ENCODE peak calls at places on chromosomes 3 and 15, in seven cellular contexts. L is neural progenitor cell, S is HCT116, G is fibroblast of lung, N is K562, U is GM23248, P is GM12878. X is an unnamed sample.

GRCh38 chr3:14461748-14462324 is 59.4 kb downstream of the SLC6A6 start:
- DNase-seq in L (peak), S (peak), G (peak), N (peak), U (peak), P (no peak), X (no peak)

GRCh38 chr15:66707310-66708160 is 5.5 kb downstream of the SMAD6 start:
- DNase-seq in L (peak), S (no peak), G (peak), N (no peak), U (peak), P (no peak), X (no peak)

GRCh38 chr3:133256787-133257483 is 142.9 kb upstream of the BFSP2 start:
- DNase-seq in L (no peak), S (no peak), G (no peak), N (no peak), U (peak), P (peak), X (no peak)

GRCh38 chr3:11563749-11564148 is 80.0 kb downstream of the VGLL4 start:
- DNase-seq in L (no peak), S (no peak), G (no peak), N (no peak), U (no peak), P (no peak), X (no peak)

GRCh38 chr3:44427683-44428082 is 49.8 kb downstream of the ZNF445 start:
- DNase-seq in L (peak), S (no peak), G (no peak), N (no peak), U (no peak), P (no peak), X (no peak)

GRCh38 chr15:72902245-72902928 is 118.8 kb upstream of the ADPGK start:
- DNase-seq in L (no peak), S (no peak), G (peak), N (no peak), U (peak), P (no peak), X (no peak)

GRCh38 chr3:59313365-59313764 is 263.5 kb upstream of the CFAP20DC start:
- DNase-seq in L (peak), S (peak), G (peak), N (peak), U (peak), P (no peak), X (no peak)

GRCh38 chr15:82810863-82811421 is 1.5 kb downstream of the WHAMM start:
- DNase-seq in L (no peak), S (no peak), G (no peak), N (peak), U (peak), P (peak), X (no peak)

GRCh38 chr15:43376017-43376705 is 5.3 kb downstream of the TUBGCP4 start:
- DNase-seq in L (peak), S (peak), G (peak), N (peak), U (peak), P (peak), X (no peak)

GRCh38 chr3:117439812-117440211 is 730.2 kb downstream of the TUSC7 start:
- DNase-seq in L (peak), S (no peak), G (peak), N (no peak), U (peak), P (no peak), X (no peak)

GRCh38 chr3:119500265-119500664 is 1.9 kb downstream of the TIMMDC1 start:
- DNase-seq in L (no peak), S (no peak), G (no peak), N (no peak), U (no peak), P (no peak), X (no peak)
- TF ChIP-seq EZH2 in L (no peak), S (no peak), G (no peak), N (no peak), U (no peak), P (no peak), X (no peak)

GRCh38 chr3:113136071-113136470 is 75.3 kb upstream of the BOC start:
- DNase-seq in L (peak), S (peak), G (peak), N (peak), U (peak), P (no peak), X (no peak)
- H2AFZ ChIP-seq in L (no peak), S (peak), G (no peak), N (no peak), U (no peak), P (no peak), X (peak)

GRCh38 chr3:121592856-121593702 is at the start of gene FBXO40:
- DNase-seq in L (peak), S (no peak), G (peak), N (peak), U (no peak), P (no peak), X (no peak)
- TF ChIP-seq EZH2 in L (no peak), S (no peak), G (no peak), N (no peak), U (no peak), P (no peak), X (no peak)

GRCh38 chr3:244041-244440 is 47.5 kb downstream of the CHL1 start:
- DNase-seq in L (no peak), S (no peak), G (peak), N (no peak), U (no peak), P (no peak), X (no peak)
- H2AFZ ChIP-seq in L (no peak), S (no peak), G (no peak), N (no peak), U (no peak), P (no peak), X (no peak)

DNA sequence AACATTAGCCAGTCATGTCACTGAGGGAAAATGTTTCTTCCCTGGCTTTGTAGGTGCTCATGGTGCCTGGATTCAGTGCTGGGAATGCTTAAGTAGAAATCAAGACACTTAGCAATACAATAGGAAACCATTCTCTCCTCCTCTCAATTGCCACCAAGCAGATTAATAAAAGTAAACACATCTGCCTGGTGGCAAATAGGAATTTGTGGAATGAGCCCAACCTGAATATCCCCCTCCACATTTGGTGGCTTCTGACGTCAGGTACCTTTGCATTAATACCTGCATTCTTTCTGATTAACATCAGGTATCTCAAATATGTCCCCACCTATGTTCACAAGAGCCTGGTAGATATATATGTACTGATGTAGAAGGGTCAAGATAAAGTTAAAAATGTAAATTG is 42.7 kb downstream of the PPP2R3A start:
- DNase-seq in L (no peak), S (no peak), G (no peak), N (no peak), U (no peak), P (no peak), X (no peak)
- TF ChIP-seq EZH2 in L (no peak), S (no peak), G (no peak), N (no peak), U (no peak), P (no peak), X (no peak)

DNA sequence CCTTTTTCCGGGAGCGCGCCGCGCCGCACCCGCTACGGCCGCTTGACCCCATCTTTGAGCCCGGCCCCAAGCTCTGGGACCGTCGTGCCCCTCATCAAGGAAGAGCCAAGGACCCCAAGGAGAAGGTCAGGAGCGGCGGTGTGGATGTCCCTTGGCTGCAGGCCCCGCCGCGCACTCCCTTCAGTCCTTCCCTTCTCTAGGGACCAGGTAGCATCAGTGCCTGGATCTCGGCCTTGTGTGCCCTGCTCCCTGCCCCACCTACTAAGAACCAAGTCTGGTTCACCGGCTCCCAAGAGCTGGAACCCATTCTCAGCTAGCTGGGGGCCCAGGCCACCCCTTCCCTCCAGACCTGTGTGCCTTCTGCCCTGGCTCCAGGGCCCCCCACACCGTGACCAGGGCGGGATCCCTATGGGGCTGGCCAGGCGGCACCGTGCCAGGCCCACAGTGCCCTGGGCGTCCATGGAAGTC is 69.3 kb upstream of the CGNL1 start:
- DNase-seq in L (no peak), S (no peak), G (no peak), N (no peak), U (no peak), P (no peak), X (no peak)
- H2AFZ ChIP-seq in L (peak), S (no peak), G (peak), N (peak), U (peak), P (peak), X (peak)

GRCh38 chr15:100919481-100920405 is 586 bp downstream of the LRRK1 start:
- DNase-seq in L (peak), S (no peak), G (peak), N (no peak), U (peak), P (no peak), X (no peak)
- TF ChIP-seq EZH2 in L (peak), S (no peak), G (no peak), N (peak), U (no peak), P (no peak), X (no peak)

X was measured in keratinocyte.